ENCODE peak calls at places on chromosomes 4 and X, in seven cellular contexts. J is ovary; C is GM10248; D is CD8-positive, alpha-beta T cell; L is fibroblast of the aortic adventitia; A is PC-9; H is kidney. O is an unnamed sample.

GRCh38 chrX:12946838-12947544 is 27.9 kb upstream of the TMSB4X start:
- DNase-seq in J (peak), C (peak), D (peak), L (peak), A (peak), H (no peak), O (peak)

GRCh38 chr4:153257151-153257620 is 52.9 kb downstream of the TRIM2 start:
- DNase-seq in J (no peak), C (peak), D (no peak), L (peak), A (no peak), H (peak), O (peak)

GRCh38 chr4:100022792-100023222 is 72.7 kb upstream of the H2AZ1 start:
- DNase-seq in J (no peak), C (no peak), D (no peak), L (no peak), A (no peak), H (no peak), O (no peak)

GRCh38 chrX:124455966-124456365 is 109.6 kb downstream of the SH2D1A start:
- DNase-seq in J (no peak), C (no peak), D (no peak), L (no peak), A (no peak), H (no peak), O (no peak)

GRCh38 chr4:24533364-24533763 is 51.0 kb downstream of the DHX15 start:
- DNase-seq in J (no peak), C (no peak), D (no peak), L (no peak), A (no peak), H (no peak), O (no peak)

GRCh38 chr4:89898304-89898716 is 3.7 kb downstream of the MMRN1 start:
- DNase-seq in J (no peak), C (no peak), D (no peak), L (no peak), A (no peak), H (no peak), O (no peak)

GRCh38 chrX:48696301-48697181 is at the start of gene SUV39H1:
- DNase-seq in J (peak), C (peak), D (peak), L (peak), A (peak), H (peak), O (peak)

GRCh38 chr4:153318696-153319320 is 25.7 kb upstream of the MND1 start:
- DNase-seq in J (no peak), C (peak), D (no peak), L (peak), A (peak), H (no peak), O (peak)

GRCh38 chr4:100061835-100062234 is 111.8 kb upstream of the H2AZ1 start:
- DNase-seq in J (no peak), C (no peak), D (no peak), L (no peak), A (no peak), H (no peak), O (no peak)

DNA sequence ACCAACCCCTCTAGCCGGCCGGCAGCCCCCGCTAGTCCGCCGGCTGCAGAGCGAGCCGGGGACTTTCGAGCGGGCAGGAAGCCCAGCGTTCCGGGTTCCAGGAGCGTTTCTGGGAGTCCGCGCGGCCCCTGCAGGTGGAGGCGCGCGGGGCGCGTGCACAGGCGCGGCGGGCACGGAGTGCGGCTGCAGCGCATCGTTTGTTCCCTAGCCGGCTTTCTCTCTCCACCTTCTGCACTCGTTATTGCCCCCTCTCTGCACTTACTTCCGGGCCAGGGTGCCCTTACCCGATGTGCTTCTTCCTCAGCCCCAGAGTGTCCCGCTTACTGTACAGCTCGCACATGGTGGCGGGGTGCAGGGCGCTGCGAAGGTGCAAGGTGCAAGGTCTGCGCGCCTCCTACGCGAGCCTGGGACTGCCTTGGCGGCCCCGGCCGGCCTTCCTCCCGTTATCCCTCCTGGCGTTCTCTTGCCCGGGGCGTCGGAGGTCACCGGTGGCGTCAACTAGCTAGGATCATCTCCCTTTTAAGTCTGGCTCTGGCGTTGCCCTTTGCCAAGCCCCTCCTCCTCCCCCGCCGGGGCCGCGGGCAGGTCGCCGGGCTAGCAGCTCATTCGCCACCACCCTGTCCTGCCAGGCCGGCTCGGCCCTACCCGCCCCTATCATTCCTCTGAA is at the start of gene ETNPPL:
- DNase-seq in J (peak), C (no peak), D (peak), L (no peak), A (no peak), H (peak), O (peak)
- TF ChIP-seq CTCF in J (no peak), C (no peak), D (no peak), L (no peak), A (no peak), H (no peak), O (no peak)

DNA sequence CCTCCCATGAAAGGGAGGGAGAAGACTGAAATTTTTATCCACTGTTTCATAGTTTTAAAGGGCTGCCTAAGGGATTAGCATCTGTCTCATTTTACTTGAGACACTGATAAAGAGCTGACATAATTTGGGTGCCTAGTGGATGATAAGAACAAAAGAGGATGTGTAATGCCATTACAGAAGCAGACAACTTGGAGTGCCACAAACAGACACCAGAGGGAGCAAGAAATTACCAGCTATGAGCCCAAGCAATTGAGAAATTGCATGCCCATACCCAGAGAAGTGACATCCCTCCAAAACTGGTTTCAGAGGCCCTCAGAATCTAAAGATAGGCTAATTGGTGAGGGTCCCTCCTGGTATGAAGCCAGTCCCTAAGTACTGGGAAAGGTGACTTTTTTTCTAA is 38.5 kb upstream of the POU3F4 start:
- DNase-seq in J (no peak), C (peak), D (no peak), L (peak), A (no peak), H (no peak), O (peak)
- TF ChIP-seq CTCF in J (no peak), C (peak), D (no peak), L (peak), A (peak), H (peak), O (peak)

GRCh38 chrX:45202171-45202570 is 1.5 kb upstream of the DIPK2B start:
- DNase-seq in J (no peak), C (no peak), D (no peak), L (no peak), A (no peak), H (no peak), O (no peak)

GRCh38 chrX:45200741-45201234 is at the start of gene DIPK2B:
- DNase-seq in J (no peak), C (no peak), D (no peak), L (no peak), A (no peak), H (peak), O (no peak)

GRCh38 chrX:45198706-45199105 is 2.0 kb downstream of the DIPK2B start:
- DNase-seq in J (no peak), C (no peak), D (no peak), L (no peak), A (no peak), H (no peak), O (no peak)

GRCh38 chrX:45196701-45197100 is 4.0 kb downstream of the DIPK2B start:
- DNase-seq in J (no peak), C (no peak), D (no peak), L (no peak), A (no peak), H (no peak), O (no peak)

DNA sequence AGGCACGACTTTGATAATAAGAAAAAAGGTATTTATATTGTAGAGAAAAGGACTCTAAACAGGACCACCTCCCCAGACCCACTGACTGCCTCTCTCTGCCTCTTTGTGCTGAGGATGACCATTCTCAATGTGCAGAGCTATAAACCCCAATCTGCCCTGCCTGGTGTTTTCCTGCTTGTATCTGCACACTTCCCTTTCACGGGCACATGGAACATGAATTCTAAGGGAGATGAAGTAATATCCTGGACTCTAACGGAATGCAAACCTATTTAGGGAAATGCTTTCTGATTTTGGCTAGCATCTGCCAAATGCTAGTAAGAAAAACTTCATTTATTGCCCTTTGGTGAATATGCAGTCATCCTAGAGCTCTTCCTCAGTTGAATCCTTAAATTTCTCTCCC is 2.4 kb downstream of the DIPK2B start:
- DNase-seq in J (no peak), C (no peak), D (no peak), L (no peak), A (no peak), H (no peak), O (no peak)
- TF ChIP-seq CTCF in J (no peak), C (no peak), D (no peak), L (no peak), A (no peak), H (no peak), O (no peak)

DNA sequence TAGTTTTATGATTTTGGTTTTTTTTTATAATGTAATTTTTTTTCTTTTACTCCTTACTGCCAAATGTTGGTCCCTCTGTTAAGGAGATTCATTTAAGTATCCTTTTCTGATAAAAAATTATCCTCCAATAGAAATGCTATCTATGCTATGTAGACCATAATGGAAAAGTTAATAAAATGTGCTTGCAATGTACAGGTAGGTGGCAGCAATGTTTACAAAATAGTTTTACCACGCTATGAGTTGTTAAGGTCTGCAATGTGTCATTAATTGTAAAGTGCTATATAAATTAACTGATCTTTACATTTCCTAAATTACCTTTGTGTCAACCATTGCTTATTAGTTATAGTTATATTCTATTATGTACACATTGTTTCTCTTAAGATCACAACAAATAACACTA is 3.8 kb upstream of the CENPC start:
- DNase-seq in J (no peak), C (peak), D (no peak), L (peak), A (no peak), H (no peak), O (peak)
- TF ChIP-seq CTCF in J (no peak), C (peak), D (peak), L (peak), A (peak), H (peak), O (peak)

DNA sequence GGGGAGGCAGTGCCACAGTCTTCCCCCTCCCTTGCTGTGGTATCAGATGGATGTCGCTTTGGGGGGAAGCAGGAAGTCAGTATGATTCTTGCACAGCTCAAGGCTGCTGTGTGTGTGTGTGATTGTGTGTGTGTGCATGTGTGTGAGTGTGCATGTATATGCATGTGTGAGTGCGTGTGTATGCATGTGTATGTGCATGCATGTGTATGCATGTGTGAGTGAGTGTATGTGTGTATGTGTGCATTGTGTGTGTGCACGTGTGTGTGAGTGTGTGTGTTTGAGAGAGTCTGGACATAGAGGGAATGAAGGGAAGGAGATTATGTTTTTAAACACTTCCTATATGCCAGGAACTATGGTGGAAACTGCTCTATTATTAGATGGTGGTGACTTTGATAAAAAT is 328.7 kb upstream of the CLNK start:
- DNase-seq in J (no peak), C (no peak), D (no peak), L (no peak), A (no peak), H (no peak), O (no peak)
- TF ChIP-seq CTCF in J (no peak), C (no peak), D (no peak), L (no peak), A (no peak), H (no peak), O (no peak)

DNA sequence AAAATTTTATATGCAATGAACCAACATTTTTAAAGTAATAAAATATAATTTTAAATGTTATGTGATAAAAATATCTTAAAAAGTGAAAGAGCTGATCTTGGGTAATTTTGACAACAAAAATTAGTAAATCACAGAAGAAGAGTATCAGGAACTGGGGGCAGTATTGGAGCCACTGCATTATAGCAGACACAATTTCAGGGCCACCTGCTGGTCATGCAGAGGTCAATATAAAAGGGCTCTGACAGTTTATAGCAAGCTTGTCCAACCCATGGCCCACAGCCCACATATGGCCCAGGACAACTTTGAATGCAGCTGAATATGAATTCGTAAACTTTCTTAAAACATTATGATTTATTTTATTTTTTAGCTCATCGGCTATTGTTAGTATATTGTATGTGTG is 13.0 kb upstream of the LEF1 start:
- DNase-seq in J (no peak), C (peak), D (no peak), L (no peak), A (no peak), H (no peak), O (peak)
- TF ChIP-seq CTCF in J (no peak), C (peak), D (peak), L (no peak), A (no peak), H (no peak), O (no peak)

DNA sequence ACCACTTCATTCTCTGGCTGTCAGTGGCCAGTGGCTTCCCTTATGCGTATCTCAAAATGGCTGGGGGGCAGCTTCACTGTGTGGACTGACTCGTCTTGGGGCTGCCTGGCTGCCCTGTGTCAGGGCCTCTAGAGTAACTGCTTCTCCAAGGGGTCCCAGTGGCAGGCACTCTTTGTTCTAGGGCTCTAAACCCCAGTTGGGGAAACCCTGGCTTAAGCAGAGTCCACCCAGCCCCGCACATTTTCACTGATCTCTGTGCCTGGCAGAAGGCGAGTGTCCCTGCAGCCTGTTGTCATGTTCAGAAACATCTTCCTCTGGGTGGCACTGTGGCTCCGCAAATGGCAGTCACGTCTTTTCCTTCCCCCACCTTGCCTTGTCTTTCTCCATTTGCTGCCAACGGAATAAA is 59.7 kb downstream of the NBDY start:
- DNase-seq in J (peak), C (no peak), D (no peak), L (peak), A (no peak), H (peak), O (no peak)
- TF ChIP-seq CTCF in J (no peak), C (no peak), D (no peak), L (peak), A (no peak), H (no peak), O (no peak)

DNA sequence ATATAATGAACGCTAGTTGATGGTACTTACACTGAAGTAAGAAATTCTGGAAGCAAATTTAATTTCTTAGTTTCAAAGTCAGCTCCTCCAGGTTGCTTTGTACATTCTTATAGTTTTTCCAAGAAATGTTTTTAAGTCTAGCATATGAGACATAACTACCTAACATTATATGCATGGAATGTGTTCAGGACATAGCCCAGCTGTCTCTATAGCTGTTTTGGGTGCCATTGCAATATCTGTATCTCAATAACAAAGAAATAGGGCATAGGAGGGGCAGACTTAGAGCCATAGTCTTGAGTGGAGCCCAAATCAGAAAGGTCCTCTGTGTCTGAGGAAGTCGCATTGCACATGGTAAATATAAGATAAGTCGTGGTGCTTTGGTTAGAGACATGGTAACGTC is 143.4 kb downstream of the CBR4 start:
- DNase-seq in J (no peak), C (no peak), D (no peak), L (no peak), A (no peak), H (no peak), O (no peak)
- TF ChIP-seq CTCF in J (no peak), C (no peak), D (no peak), L (no peak), A (no peak), H (no peak), O (no peak)

DNA sequence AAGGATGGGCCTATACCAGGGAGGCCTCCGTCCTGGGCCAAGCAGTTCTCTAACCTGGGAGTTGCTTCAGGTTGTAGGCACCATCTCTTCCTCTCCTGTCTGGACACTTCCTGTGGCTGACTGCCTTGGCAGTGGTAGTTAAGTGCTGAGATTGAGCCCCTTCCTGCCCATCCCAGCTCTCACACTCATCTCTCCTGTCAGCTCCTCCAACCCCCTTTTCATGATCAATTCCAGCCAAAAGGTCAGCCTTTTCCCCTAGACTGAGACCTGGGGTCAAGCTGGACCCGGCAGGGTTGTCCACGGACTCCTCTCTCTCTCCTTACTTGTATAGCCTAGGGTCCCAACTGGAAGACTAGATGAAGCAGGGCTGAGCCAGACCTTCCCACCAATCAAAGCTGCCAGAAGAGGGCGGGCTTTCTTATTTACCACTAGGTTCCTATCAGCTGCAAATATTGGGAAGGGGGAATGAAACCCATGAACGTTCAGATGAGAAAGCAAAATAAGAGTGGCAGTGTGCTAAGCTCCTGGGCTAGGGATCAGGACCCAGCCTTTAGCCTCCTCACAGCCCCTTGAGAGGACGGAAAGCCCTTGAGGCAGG is 34.5 kb downstream of the KDM5C start:
- DNase-seq in J (no peak), C (no peak), D (no peak), L (no peak), A (no peak), H (no peak), O (no peak)
- TF ChIP-seq CTCF in J (no peak), C (no peak), D (no peak), L (peak), A (no peak), H (no peak), O (no peak)

DNA sequence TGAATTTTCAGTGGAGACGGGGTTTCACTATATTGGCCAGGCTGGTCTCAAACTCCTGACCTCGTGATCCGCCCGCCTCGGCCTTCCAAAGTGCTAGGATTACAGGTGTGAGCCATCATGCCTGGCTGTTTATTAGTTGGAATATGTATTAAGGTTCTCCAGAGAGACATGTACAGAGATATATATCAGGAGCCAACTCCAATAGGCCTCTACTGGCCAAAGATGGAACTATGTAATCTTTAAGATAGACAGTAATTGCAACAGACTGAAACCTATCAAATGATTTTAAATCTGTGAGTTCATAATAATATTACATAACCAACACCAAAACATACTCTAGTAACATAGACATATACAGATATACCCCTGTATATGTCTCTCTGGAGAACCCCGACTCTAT is 5.8 kb upstream of the DMP1 start:
- DNase-seq in J (no peak), C (no peak), D (no peak), L (no peak), A (no peak), H (no peak), O (no peak)
- TF ChIP-seq CTCF in J (no peak), C (no peak), D (no peak), L (peak), A (no peak), H (no peak), O (no peak)

O was measured in GM20000.